ENCODE peak calls at places on chromosome 1, in nine cellular contexts. J, B, G, L, E, F, Q, R and Z are unnamed samples.

GRCh38 chr1:181482521-181483083 is 715 bp upstream of the CACNA1E start:
- DNase-seq in J (peak; percentile 21), B (peak; percentile 27), G (no peak), L (peak; percentile 49), E (no peak), F (no peak), Q (no peak), R (peak; percentile 53), Z (no peak)

GRCh38 chr1:240044620-240045019 is 47.1 kb upstream of the FMN2 start:
- DNase-seq in J (no peak), B (no peak), G (peak; percentile 27), L (no peak), E (no peak), F (no peak), Q (no peak), R (peak; percentile 76), Z (no peak)

GRCh38 chr1:55076356-55076755 is 37.0 kb downstream of the PCSK9 start:
- DNase-seq in J (no peak), B (no peak), G (peak; percentile 44), L (no peak), E (no peak), F (no peak), Q (no peak), R (peak; percentile 10), Z (no peak)

GRCh38 chr1:63868220-63868897 is 94.5 kb downstream of the ROR1 start:
- DNase-seq in J (no peak), B (no peak), G (peak; percentile 23), L (no peak), E (no peak), F (no peak), Q (peak; percentile 61), R (peak; percentile 57), Z (no peak)

GRCh38 chr1:180542530-180543171 is 16.1 kb upstream of the OVAAL start:
- DNase-seq in J (no peak), B (no peak), G (peak; percentile 48), L (no peak), E (no peak), F (no peak), Q (no peak), R (peak; percentile 55), Z (no peak)

GRCh38 chr1:68046423-68046822 is 4.0 kb downstream of the DIRAS3 start:
- DNase-seq in J (no peak), B (no peak), G (no peak), L (no peak), E (no peak), F (no peak), Q (peak; percentile 21), R (no peak), Z (no peak)

GRCh38 chr1:114956570-114956969 is 73.1 kb upstream of the TSHB start:
- DNase-seq in J (no peak), B (no peak), G (no peak), L (no peak), E (no peak), F (no peak), Q (peak; percentile 43), R (peak; percentile 23), Z (no peak)

GRCh38 chr1:224846119-224846907 is 83.2 kb upstream of the DNAH14 start:
- DNase-seq in J (no peak), B (no peak), G (no peak), L (no peak), E (no peak), F (no peak), Q (no peak), R (no peak), Z (no peak)

GRCh38 chr1:116923421-116923820 is 13.7 kb downstream of the PTGFRN start:
- DNase-seq in J (no peak), B (no peak), G (peak; percentile 65), L (no peak), E (no peak), F (no peak), Q (no peak), R (peak; percentile 86), Z (no peak)

GRCh38 chr1:187383366-187383765 is 554.6 kb downstream of the PLA2G4A start:
- DNase-seq in J (no peak), B (no peak), G (no peak), L (no peak), E (no peak), F (no peak), Q (no peak), R (no peak), Z (no peak)

GRCh38 chr1:221576268-221576667 is 165.6 kb downstream of the DUSP10 start:
- DNase-seq in J (no peak), B (no peak), G (peak; percentile 90), L (no peak), E (no peak), F (no peak), Q (no peak), R (peak; percentile 5), Z (no peak)

GRCh38 chr1:168497376-168497952 is 46.3 kb downstream of the XCL2 start:
- DNase-seq in J (no peak), B (no peak), G (no peak), L (no peak), E (no peak), F (no peak), Q (no peak), R (no peak), Z (no peak)

GRCh38 chr1:45507195-45507594 is 7.1 kb downstream of the MMACHC start:
- DNase-seq in J (no peak), B (no peak), G (no peak), L (no peak), E (no peak), F (no peak), Q (no peak), R (no peak), Z (no peak)

GRCh38 chr1:45507893-45508292 is 7.8 kb downstream of the MMACHC start:
- DNase-seq in J (no peak), B (no peak), G (no peak), L (no peak), E (no peak), F (no peak), Q (no peak), R (no peak), Z (no peak)

GRCh38 chr1:45510036-45510971 is 10.2 kb downstream of the MMACHC start:
- DNase-seq in J (no peak), B (no peak), G (no peak), L (no peak), E (no peak), F (no peak), Q (no peak), R (no peak), Z (no peak)

GRCh38 chr1:45510972-45511527 is 10.6 kb downstream of the PRDX1 start:
- DNase-seq in J (no peak), B (no peak), G (no peak), L (no peak), E (no peak), F (no peak), Q (no peak), R (no peak), Z (no peak)

DNA sequence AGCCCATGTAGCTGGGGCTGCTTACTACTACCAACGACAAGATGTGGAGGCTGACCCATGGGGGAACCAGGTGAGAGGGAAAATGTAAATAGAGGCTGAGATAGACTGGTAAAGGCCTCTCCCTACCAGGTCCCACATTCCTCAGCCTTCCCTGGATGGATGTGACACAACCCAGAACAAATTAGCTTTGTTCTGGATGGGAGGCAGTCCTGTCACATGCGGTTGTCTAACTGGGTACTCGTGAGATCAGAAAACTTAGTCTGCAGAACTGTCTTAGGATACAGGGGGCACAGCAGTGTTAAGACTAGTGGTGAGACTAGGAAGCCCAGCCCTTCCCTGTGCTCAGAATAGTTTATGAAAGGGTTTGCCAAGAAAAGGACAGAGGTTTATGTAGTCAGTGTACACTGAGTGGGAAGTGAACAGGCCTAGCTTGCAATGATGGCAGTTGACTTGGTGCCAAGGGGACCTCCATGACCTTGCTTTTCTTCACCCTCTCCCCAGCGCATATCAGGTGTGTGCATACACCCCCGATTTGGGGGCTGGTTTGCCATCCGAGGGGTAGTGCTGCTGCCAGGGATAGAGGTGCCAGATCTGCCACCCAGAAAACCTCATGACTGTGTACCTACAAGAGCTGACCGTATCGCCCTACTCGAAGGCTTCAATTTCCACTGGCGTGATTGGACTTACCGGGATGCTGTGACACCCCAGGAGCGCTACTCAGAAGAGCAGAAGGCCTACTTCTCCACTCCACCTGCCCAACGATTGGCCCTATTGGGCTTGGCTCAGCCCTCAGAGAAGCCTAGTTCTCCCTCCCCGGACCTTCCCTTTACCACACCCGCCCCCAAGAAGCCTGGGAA is 8.4 kb downstream of the MMACHC start:
- DNase-seq in J (no peak), B (peak; percentile 47), G (no peak), L (no peak), E (no peak), F (no peak), Q (no peak), R (peak; percentile 44), Z (no peak)
- H3K27ac ChIP-seq in J (peak overlapping the region; percentile 36), B (no peak overlapping the region), G (no peak overlapping the region), L (no peak overlapping the region), E (peak overlapping the region; percentile 19), F (peak overlapping the region; percentile 71), Q (no peak overlapping the region), R (no peak overlapping the region), Z (no peak overlapping the region)

GRCh38 chr1:230288641-230289349 is 137.3 kb downstream of the PGBD5 start:
- DNase-seq in J (no peak), B (no peak), G (peak; percentile 25), L (no peak), E (no peak), F (no peak), Q (no peak), R (peak; percentile 51), Z (no peak)
- H3K4me3 ChIP-seq in J (no peak overlapping the region), B (no peak overlapping the region), G (no peak overlapping the region), L (no peak overlapping the region), E (no peak overlapping the region), F (no peak overlapping the region), Q (no peak overlapping the region), R (no peak overlapping the region), Z (no peak overlapping the region)

GRCh38 chr1:10693497-10694273 is 102.8 kb downstream of the CASZ1 start:
- DNase-seq in J (peak; percentile 40), B (peak; percentile 67), G (no peak), L (peak; percentile 52), E (no peak), F (no peak), Q (no peak), R (peak; percentile 67), Z (peak; percentile 51)

GRCh38 chr1:10692401-10693021 is 103.9 kb downstream of the CASZ1 start:
- DNase-seq in J (no peak), B (peak; percentile 69), G (no peak), L (peak; percentile 72), E (peak; percentile 40), F (no peak), Q (peak; percentile 75), R (peak; percentile 10), Z (peak; percentile 53)

GRCh38 chr1:10694274-10694632 is 102.2 kb downstream of the CASZ1 start:
- DNase-seq in J (no peak), B (no peak), G (no peak), L (no peak), E (no peak), F (peak; percentile 20), Q (no peak), R (peak; percentile 60), Z (peak; percentile 73)

GRCh38 chr1:10691740-10692125 is 104.7 kb downstream of the CASZ1 start:
- DNase-seq in J (no peak), B (no peak), G (no peak), L (no peak), E (no peak), F (no peak), Q (no peak), R (peak; percentile 61), Z (no peak)

GRCh38 chr1:10693152-10693496 is 103.3 kb downstream of the CASZ1 start:
- DNase-seq in J (no peak), B (no peak), G (no peak), L (no peak), E (no peak), F (no peak), Q (no peak), R (no peak), Z (no peak)
- H3K27ac ChIP-seq in J (peak overlapping the region; percentile 80), B (no peak overlapping the region), G (no peak overlapping the region), L (peak overlapping the region; percentile 6), E (peak overlapping the region; percentile 94), F (no peak overlapping the region), Q (no peak overlapping the region), R (no peak overlapping the region), Z (no peak overlapping the region)

GRCh38 chr1:172537827-172538391 is 5.0 kb downstream of the SUCO start:
- DNase-seq in J (no peak), B (no peak), G (peak; percentile 70), L (no peak), E (no peak), F (no peak), Q (no peak), R (peak; percentile 35), Z (no peak)
- H3K4me3 ChIP-seq in J (no peak overlapping the region), B (no peak overlapping the region), G (no peak overlapping the region), L (no peak overlapping the region), E (no peak overlapping the region), F (no peak overlapping the region), Q (no peak overlapping the region), R (no peak overlapping the region), Z (no peak overlapping the region)